ENCODE peak calls at places on chromosomes 13 and 19, in seven cellular contexts. One of them, this sample, is unnamed.
A peak's percentile ranks its signal among the peaks of the same experiment; 100 is the strongest.

GRCh38 chr13:80339578-80339840 is 1.4 kb downstream of the SPRY2 start:
- DNase-seq in Caco-2: no peak
- DNase-seq in mesendoderm: peak; percentile 66
- DNase-seq in adrenal gland: no peak
- DNase-seq in pancreas: peak; percentile 20
- DNase-seq in HT1080: peak; percentile 37
- DNase-seq in activated naive CD8-positive, alpha-beta T cell treated with anti-CD3 and anti-CD28 coated beads, Interleukin-2, amount 50 U/mL, for 16 hours: no peak
- DNase-seq in this sample: no peak

GRCh38 chr19:16070366-16070990 is 5.8 kb upstream of the TPM4 start:
- DNase-seq in pancreas: no peak
- DNase-seq in Caco-2: no peak
- DNase-seq in HT1080: peak; percentile 82
- DNase-seq in mesendoderm: no peak
- DNase-seq in activated naive CD8-positive, alpha-beta T cell treated with anti-CD3 and anti-CD28 coated beads, Interleukin-2, amount 50 U/mL, for 16 hours: peak; percentile 41
- DNase-seq in adrenal gland: peak; percentile 58
- DNase-seq in this sample: no peak

GRCh38 chr13:114074671-114075315 is 57.6 kb downstream of the RASA3 start:
- DNase-seq in Caco-2: peak; percentile 25
- DNase-seq in mesendoderm: no peak
- DNase-seq in pancreas: no peak
- DNase-seq in adrenal gland: no peak
- DNase-seq in activated naive CD8-positive, alpha-beta T cell treated with anti-CD3 and anti-CD28 coated beads, Interleukin-2, amount 50 U/mL, for 16 hours: no peak
- DNase-seq in HT1080: no peak
- DNase-seq in this sample: no peak

GRCh38 chr13:110044521-110045200 is 258.3 kb upstream of the IRS2 start:
- DNase-seq in adrenal gland: no peak
- DNase-seq in HT1080: no peak
- DNase-seq in activated naive CD8-positive, alpha-beta T cell treated with anti-CD3 and anti-CD28 coated beads, Interleukin-2, amount 50 U/mL, for 16 hours: no peak
- DNase-seq in mesendoderm: peak; percentile 45
- DNase-seq in Caco-2: no peak
- DNase-seq in pancreas: no peak
- DNase-seq in this sample: no peak

GRCh38 chr19:10424011-10424637 is 3.8 kb downstream of the PDE4A start:
- DNase-seq in HT1080: peak; percentile 90
- DNase-seq in adrenal gland: peak; percentile 84
- DNase-seq in mesendoderm: peak; percentile 84
- DNase-seq in Caco-2: peak; percentile 78
- DNase-seq in activated naive CD8-positive, alpha-beta T cell treated with anti-CD3 and anti-CD28 coated beads, Interleukin-2, amount 50 U/mL, for 16 hours: no peak
- DNase-seq in pancreas: peak; percentile 74
- DNase-seq in this sample: peak; percentile 63

GRCh38 chr19:53977429-53977990 is 13.9 kb upstream of the CACNG6 start:
- DNase-seq in mesendoderm: peak; percentile 97
- DNase-seq in HT1080: peak; percentile 87
- DNase-seq in activated naive CD8-positive, alpha-beta T cell treated with anti-CD3 and anti-CD28 coated beads, Interleukin-2, amount 50 U/mL, for 16 hours: peak; percentile 30
- DNase-seq in adrenal gland: peak; percentile 72
- DNase-seq in Caco-2: peak; percentile 50
- DNase-seq in pancreas: peak; percentile 78
- DNase-seq in this sample: peak; percentile 85

GRCh38 chr19:35671818-35672217 is 5.5 kb downstream of the UPK1A start:
- DNase-seq in pancreas: no peak
- DNase-seq in activated naive CD8-positive, alpha-beta T cell treated with anti-CD3 and anti-CD28 coated beads, Interleukin-2, amount 50 U/mL, for 16 hours: no peak
- DNase-seq in HT1080: no peak
- DNase-seq in Caco-2: no peak
- DNase-seq in adrenal gland: no peak
- DNase-seq in mesendoderm: peak; percentile 31
- DNase-seq in this sample: peak; percentile 50

GRCh38 chr13:90713436-90714133 is 633.9 kb upstream of the MIR17HG start:
- DNase-seq in pancreas: no peak
- DNase-seq in mesendoderm: no peak
- DNase-seq in activated naive CD8-positive, alpha-beta T cell treated with anti-CD3 and anti-CD28 coated beads, Interleukin-2, amount 50 U/mL, for 16 hours: no peak
- DNase-seq in Caco-2: no peak
- DNase-seq in HT1080: no peak
- DNase-seq in adrenal gland: no peak
- DNase-seq in this sample: no peak

GRCh38 chr19:2732157-2732725 is 7.6 kb downstream of the SLC39A3 start:
- DNase-seq in activated naive CD8-positive, alpha-beta T cell treated with anti-CD3 and anti-CD28 coated beads, Interleukin-2, amount 50 U/mL, for 16 hours: no peak
- DNase-seq in pancreas: no peak
- DNase-seq in HT1080: no peak
- DNase-seq in adrenal gland: no peak
- DNase-seq in Caco-2: no peak
- DNase-seq in mesendoderm: no peak
- DNase-seq in this sample: no peak

GRCh38 chr13:103168901-103169508 is 102.8 kb upstream of the SLC10A2 start:
- DNase-seq in Caco-2: no peak
- DNase-seq in mesendoderm: no peak
- DNase-seq in pancreas: no peak
- DNase-seq in HT1080: no peak
- DNase-seq in activated naive CD8-positive, alpha-beta T cell treated with anti-CD3 and anti-CD28 coated beads, Interleukin-2, amount 50 U/mL, for 16 hours: no peak
- DNase-seq in adrenal gland: no peak
- DNase-seq in this sample: no peak

GRCh38 chr19:2529473-2529918 is 53.6 kb downstream of the GADD45B start:
- DNase-seq in mesendoderm: peak; percentile 77
- DNase-seq in adrenal gland: no peak
- DNase-seq in HT1080: peak; percentile 97
- DNase-seq in pancreas: no peak
- DNase-seq in activated naive CD8-positive, alpha-beta T cell treated with anti-CD3 and anti-CD28 coated beads, Interleukin-2, amount 50 U/mL, for 16 hours: no peak
- DNase-seq in Caco-2: peak; percentile 90
- DNase-seq in this sample: peak; percentile 59

GRCh38 chr13:52644108-52644507 is 1.9 kb downstream of the HNRNPA1L2 start:
- DNase-seq in mesendoderm: no peak
- DNase-seq in Caco-2: no peak
- DNase-seq in adrenal gland: no peak
- DNase-seq in activated naive CD8-positive, alpha-beta T cell treated with anti-CD3 and anti-CD28 coated beads, Interleukin-2, amount 50 U/mL, for 16 hours: no peak
- DNase-seq in HT1080: no peak
- DNase-seq in pancreas: no peak
- DNase-seq in this sample: no peak

GRCh38 chr19:45471866-45472556 is 4.2 kb downstream of the FOSB start:
- DNase-seq in mesendoderm: no peak
- DNase-seq in Caco-2: no peak
- DNase-seq in activated naive CD8-positive, alpha-beta T cell treated with anti-CD3 and anti-CD28 coated beads, Interleukin-2, amount 50 U/mL, for 16 hours: no peak
- DNase-seq in adrenal gland: peak; percentile 36
- DNase-seq in pancreas: no peak
- DNase-seq in HT1080: no peak
- DNase-seq in this sample: no peak

GRCh38 chr19:860481-861098 is 1.1 kb downstream of the CFD start:
- DNase-seq in mesendoderm: peak; percentile 61
- DNase-seq in adrenal gland: peak; percentile 49
- DNase-seq in Caco-2: peak; percentile 87
- DNase-seq in HT1080: no peak
- DNase-seq in activated naive CD8-positive, alpha-beta T cell treated with anti-CD3 and anti-CD28 coated beads, Interleukin-2, amount 50 U/mL, for 16 hours: no peak
- DNase-seq in pancreas: no peak
- DNase-seq in this sample: peak; percentile 78

GRCh38 chr13:112708560-112709240 is 18.9 kb downstream of the ATP11A start:
- DNase-seq in activated naive CD8-positive, alpha-beta T cell treated with anti-CD3 and anti-CD28 coated beads, Interleukin-2, amount 50 U/mL, for 16 hours: no peak
- DNase-seq in Caco-2: peak; percentile 32
- DNase-seq in HT1080: no peak
- DNase-seq in mesendoderm: no peak
- DNase-seq in pancreas: no peak
- DNase-seq in adrenal gland: no peak
- DNase-seq in this sample: no peak

GRCh38 chr19:8423821-8424223 is 10.7 kb downstream of the MARCHF2 start:
- DNase-seq in HT1080: peak; percentile 96
- DNase-seq in pancreas: peak; percentile 83
- DNase-seq in adrenal gland: peak; percentile 99
- DNase-seq in Caco-2: peak; percentile 79
- DNase-seq in mesendoderm: peak; percentile 88
- DNase-seq in activated naive CD8-positive, alpha-beta T cell treated with anti-CD3 and anti-CD28 coated beads, Interleukin-2, amount 50 U/mL, for 16 hours: no peak
- DNase-seq in this sample: peak; percentile 91

GRCh38 chr13:74836628-74837027 is 645.3 kb downstream of the TBC1D4 start:
- DNase-seq in HT1080: no peak
- DNase-seq in mesendoderm: no peak
- DNase-seq in Caco-2: no peak
- DNase-seq in activated naive CD8-positive, alpha-beta T cell treated with anti-CD3 and anti-CD28 coated beads, Interleukin-2, amount 50 U/mL, for 16 hours: no peak
- DNase-seq in pancreas: no peak
- DNase-seq in adrenal gland: no peak
- DNase-seq in this sample: no peak

GRCh38 chr13:42028113-42028799 is 20.2 kb upstream of the DGKH start:
- DNase-seq in HT1080: no peak
- DNase-seq in adrenal gland: no peak
- DNase-seq in pancreas: no peak
- DNase-seq in activated naive CD8-positive, alpha-beta T cell treated with anti-CD3 and anti-CD28 coated beads, Interleukin-2, amount 50 U/mL, for 16 hours: no peak
- DNase-seq in mesendoderm: no peak
- DNase-seq in Caco-2: peak; percentile 71
- DNase-seq in this sample: no peak

GRCh38 chr13:36069881-36070366 is 61.3 kb downstream of the DCLK1 start:
- DNase-seq in HT1080: no peak
- DNase-seq in Caco-2: no peak
- DNase-seq in pancreas: no peak
- DNase-seq in mesendoderm: no peak
- DNase-seq in activated naive CD8-positive, alpha-beta T cell treated with anti-CD3 and anti-CD28 coated beads, Interleukin-2, amount 50 U/mL, for 16 hours: no peak
- DNase-seq in adrenal gland: no peak
- DNase-seq in this sample: no peak

GRCh38 chr13:44106231-44107152 is 226.8 kb downstream of the LACC1 start:
- DNase-seq in HT1080: no peak
- DNase-seq in adrenal gland: peak; percentile 2
- DNase-seq in Caco-2: no peak
- DNase-seq in activated naive CD8-positive, alpha-beta T cell treated with anti-CD3 and anti-CD28 coated beads, Interleukin-2, amount 50 U/mL, for 16 hours: no peak
- DNase-seq in pancreas: no peak
- DNase-seq in mesendoderm: no peak
- DNase-seq in this sample: no peak

GRCh38 chr13:99984463-99985242 is 3.1 kb downstream of the ZIC2 start:
- DNase-seq in mesendoderm: peak; percentile 92
- DNase-seq in adrenal gland: no peak
- DNase-seq in Caco-2: no peak
- DNase-seq in pancreas: no peak
- DNase-seq in activated naive CD8-positive, alpha-beta T cell treated with anti-CD3 and anti-CD28 coated beads, Interleukin-2, amount 50 U/mL, for 16 hours: no peak
- DNase-seq in HT1080: no peak
- DNase-seq in this sample: no peak

GRCh38 chr13:61463027-61463426 is 47.4 kb upstream of the PCDH20 start:
- DNase-seq in mesendoderm: no peak
- DNase-seq in pancreas: no peak
- DNase-seq in adrenal gland: no peak
- DNase-seq in HT1080: no peak
- DNase-seq in Caco-2: no peak
- DNase-seq in activated naive CD8-positive, alpha-beta T cell treated with anti-CD3 and anti-CD28 coated beads, Interleukin-2, amount 50 U/mL, for 16 hours: no peak
- DNase-seq in this sample: no peak

GRCh38 chr13:54241719-54242118 is 1213.1 kb downstream of the OLFM4 start:
- DNase-seq in adrenal gland: no peak
- DNase-seq in Caco-2: no peak
- DNase-seq in pancreas: no peak
- DNase-seq in mesendoderm: no peak
- DNase-seq in HT1080: peak; percentile 28
- DNase-seq in activated naive CD8-positive, alpha-beta T cell treated with anti-CD3 and anti-CD28 coated beads, Interleukin-2, amount 50 U/mL, for 16 hours: no peak
- DNase-seq in this sample: no peak

GRCh38 chr19:45103625-45104319 is 10.8 kb downstream of the PPP1R37 start:
- DNase-seq in Caco-2: peak; percentile 59
- DNase-seq in HT1080: no peak
- DNase-seq in mesendoderm: peak; percentile 45
- DNase-seq in adrenal gland: no peak
- DNase-seq in activated naive CD8-positive, alpha-beta T cell treated with anti-CD3 and anti-CD28 coated beads, Interleukin-2, amount 50 U/mL, for 16 hours: no peak
- DNase-seq in pancreas: no peak
- DNase-seq in this sample: no peak

GRCh38 chr19:9032136-9032626 is 22.0 kb upstream of the MUC16 start:
- DNase-seq in mesendoderm: no peak
- DNase-seq in HT1080: no peak
- DNase-seq in pancreas: no peak
- DNase-seq in adrenal gland: no peak
- DNase-seq in Caco-2: no peak
- DNase-seq in activated naive CD8-positive, alpha-beta T cell treated with anti-CD3 and anti-CD28 coated beads, Interleukin-2, amount 50 U/mL, for 16 hours: no peak
- DNase-seq in this sample: no peak

GRCh38 chr13:27928805-27929753 is 9.3 kb downstream of the PDX1 start:
- DNase-seq in Caco-2: no peak
- DNase-seq in mesendoderm: no peak
- DNase-seq in pancreas: no peak
- DNase-seq in adrenal gland: no peak
- DNase-seq in activated naive CD8-positive, alpha-beta T cell treated with anti-CD3 and anti-CD28 coated beads, Interleukin-2, amount 50 U/mL, for 16 hours: no peak
- DNase-seq in HT1080: no peak
- DNase-seq in this sample: no peak

This sample was measured in NCI-H226.